ENCODE peak calls at places on chromosome 14, in five cellular contexts. One of them, this sample, is unnamed.

GRCh38 chr14:49972840-49973239 is 80.0 kb downstream of the ARF6 start:
- DNase-seq in LoVo: peak; percentile 84
- DNase-seq in neural progenitor cell: no peak
- DNase-seq in IMR-90: peak; percentile 92
- DNase-seq in WTC11: no peak
- DNase-seq in this sample: no peak

GRCh38 chr14:90300649-90301048 is 31.1 kb downstream of the NRDE2 start:
- DNase-seq in WTC11: no peak
- DNase-seq in neural progenitor cell: no peak
- DNase-seq in IMR-90: peak; percentile 24
- DNase-seq in LoVo: no peak
- DNase-seq in this sample: no peak

GRCh38 chr14:92987713-92988510 is 65.0 kb downstream of the CHGA start:
- DNase-seq in IMR-90: no peak
- DNase-seq in LoVo: no peak
- DNase-seq in WTC11: no peak
- DNase-seq in neural progenitor cell: no peak
- DNase-seq in this sample: no peak

GRCh38 chr14:56962431-56962830 is 152.2 kb upstream of the OTX2 start:
- DNase-seq in IMR-90: no peak
- DNase-seq in LoVo: no peak
- DNase-seq in WTC11: no peak
- DNase-seq in neural progenitor cell: no peak
- DNase-seq in this sample: no peak

GRCh38 chr14:22887260-22887989 is 4.4 kb downstream of the REM2 start:
- DNase-seq in LoVo: peak; percentile 94
- DNase-seq in WTC11: peak; percentile 61
- DNase-seq in IMR-90: peak; percentile 75
- DNase-seq in neural progenitor cell: peak; percentile 89
- DNase-seq in this sample: peak; percentile 40

GRCh38 chr14:71348817-71349216 is 441.6 kb downstream of the PCNX1 start:
- DNase-seq in IMR-90: no peak
- DNase-seq in LoVo: no peak
- DNase-seq in WTC11: no peak
- DNase-seq in neural progenitor cell: no peak
- DNase-seq in this sample: no peak

GRCh38 chr14:75561013-75561432 is 17.4 kb upstream of the FLVCR2 start:
- DNase-seq in LoVo: peak; percentile 85
- DNase-seq in neural progenitor cell: peak; percentile 88
- DNase-seq in IMR-90: peak; percentile 67
- DNase-seq in WTC11: peak; percentile 88
- DNase-seq in this sample: peak; percentile 73

GRCh38 chr14:100147181-100147631 is 12.2 kb downstream of the DEGS2 start:
- DNase-seq in IMR-90: no peak
- DNase-seq in WTC11: no peak
- DNase-seq in neural progenitor cell: no peak
- DNase-seq in LoVo: no peak
- DNase-seq in this sample: no peak

GRCh38 chr14:39957987-39958386 is 525.8 kb upstream of the FBXO33 start:
- DNase-seq in neural progenitor cell: no peak
- DNase-seq in WTC11: no peak
- DNase-seq in LoVo: no peak
- DNase-seq in IMR-90: no peak
- DNase-seq in this sample: no peak